ENCODE peak calls at places on chromosomes 4 and X, in four cellular contexts. C is CD4-positive, CD25-positive, alpha-beta regulatory T cell; X is kidney; N is mucosa of descending colon. W is an unnamed sample. For H3K36me3, the result is how much of the 10 kb centered on the place peaks cover.

GRCh38 chr4:77671051-77671450 is 65.4 kb downstream of the CXCL13 start:
- DNase-seq in N (no peak), C (no peak), X (no peak), W (no peak)

GRCh38 chr4:38818441-38818976 is 13.9 kb upstream of the TLR1 start:
- DNase-seq in C (no peak), N (no peak), X (no peak), W (no peak)

GRCh38 chr4:78610546-78611214 is 59.1 kb downstream of the ANXA3 start:
- DNase-seq in N (no peak), C (peak), X (no peak), W (no peak)

GRCh38 chr4:158327525-158327924 is 117.2 kb downstream of the TMEM144 start:
- DNase-seq in C (no peak), X (no peak), N (no peak), W (no peak)

GRCh38 chrX:115067812-115068211 is 50.4 kb upstream of the IL13RA2 start:
- DNase-seq in N (no peak), C (no peak), X (no peak), W (no peak)

GRCh38 chrX:123336666-123337065 is 152.6 kb downstream of the GRIA3 start:
- DNase-seq in X (no peak), C (no peak), N (no peak), W (no peak)

GRCh38 chr4:187128971-187129370 is 405.3 kb upstream of the FAT1 start:
- DNase-seq in X (no peak), N (no peak), C (no peak), W (no peak)

GRCh38 chr4:111879539-111879938 is 265.7 kb upstream of the FAM241A start:
- DNase-seq in C (no peak), N (no peak), X (no peak), W (no peak)

GRCh38 chr4:130147618-130148017 is 1051.7 kb downstream of the C4orf33 start:
- DNase-seq in N (no peak), C (no peak), X (no peak), W (no peak)

GRCh38 chrX:95764972-95765451 is 919.6 kb upstream of the DIAPH2 start:
- DNase-seq in C (no peak), N (no peak), X (no peak), W (peak)

GRCh38 chr4:26050212-26050643 is 136.2 kb downstream of the SMIM20 start:
- DNase-seq in X (no peak), C (no peak), N (no peak), W (no peak)

GRCh38 chrX:153668423-153669173 is 5.0 kb downstream of the PNCK start:
- DNase-seq in N (no peak), C (no peak), X (peak), W (no peak)

GRCh38 chr4:174318829-174319764 is 35.4 kb downstream of the CEP44 start:
- DNase-seq in N (no peak), C (peak), X (no peak), W (peak)

GRCh38 chr4:3308691-3309090 is 15.9 kb downstream of the RGS12 start:
- DNase-seq in C (no peak), N (no peak), X (peak), W (no peak)

GRCh38 chr4:141056473-141056872 is 76.8 kb downstream of the RNF150 start:
- DNase-seq in C (no peak), X (no peak), N (no peak), W (no peak)

GRCh38 chr4:87555751-87556619 is 26.8 kb upstream of the SPARCL1 start:
- DNase-seq in X (no peak), C (no peak), N (no peak), W (peak)

GRCh38 chrX:140432328-140433025 is 72.4 kb downstream of the SOX3 start:
- DNase-seq in X (no peak), N (no peak), C (no peak), W (peak)

GRCh38 chrX:56268888-56269287 is 36.7 kb downstream of the KLF8 start:
- DNase-seq in X (no peak), C (no peak), N (no peak), W (no peak)

GRCh38 chrX:39855748-39856129 is 242.0 kb downstream of the BCOR start:
- DNase-seq in C (peak), X (no peak), N (peak), W (peak)

GRCh38 chr4:138199568-138200235 is 42.4 kb downstream of the SLC7A11 start:
- DNase-seq in X (no peak), N (peak), C (no peak), W (no peak)
- H3K4me3 ChIP-seq in X (no peak), N (no peak), C (no peak), W (no peak)

GRCh38 chrX:120253784-120254183 is 3.2 kb downstream of the ZBTB33 start:
- DNase-seq in X (no peak), C (no peak), N (no peak), W (no peak)
- H3K36me3 ChIP-seq in X (under half), C (under half), N (under half), W (under half)

GRCh38 chrX:53718073-53718472 is 31.6 kb upstream of the HUWE1 start:
- DNase-seq in C (no peak), X (no peak), N (no peak), W (no peak)
- H3K4me3 ChIP-seq in C (no peak), X (no peak), N (no peak), W (no peak)

DNA sequence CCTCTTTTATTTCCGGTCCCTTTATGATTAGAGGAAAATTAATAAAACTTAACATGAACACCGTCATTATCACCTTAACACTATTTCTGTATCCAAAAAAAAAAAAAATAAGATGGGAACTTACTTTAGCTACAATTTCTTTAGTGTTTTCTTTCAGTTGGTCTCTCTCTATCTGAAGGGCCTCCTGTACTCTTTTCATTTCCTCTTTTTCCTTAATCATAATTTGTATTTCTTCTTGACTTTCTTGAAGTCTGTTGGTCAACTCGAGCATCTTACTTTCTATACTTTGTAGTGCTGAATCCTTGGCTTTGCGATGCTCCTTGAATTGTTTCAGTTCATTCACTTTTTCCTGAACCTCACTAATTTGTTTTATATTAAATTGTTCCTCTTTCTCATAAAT is 45.3 kb upstream of the BDH2 start:
- DNase-seq in N (no peak), C (no peak), X (no peak), W (no peak)
- H3K36me3 ChIP-seq in N (under half), C (under half), X (under half), W (half or more)